ENCODE peak calls at places on chromosomes 4 and X, in ten cellular contexts. One of them, this sample, is unnamed.

GRCh38 chrX:101348452-101349222 is at the start of gene TIMM8A:
- DNase-seq in K562: peak
- DNase-seq in HepG2: peak
- DNase-seq in transverse colon: peak
- DNase-seq in upper lobe of left lung: peak
- DNase-seq in suprapubic skin: peak
- DNase-seq in GM12878: peak
- DNase-seq in sigmoid colon: peak
- DNase-seq in SK-N-SH: peak
- DNase-seq in H1: peak
- DNase-seq in this sample: peak

GRCh38 chrX:274904-275475 is 6.2 kb upstream of the PLCXD1 start:
- DNase-seq in H1: no peak
- DNase-seq in transverse colon: peak
- DNase-seq in upper lobe of left lung: no peak
- DNase-seq in SK-N-SH: no peak
- DNase-seq in HepG2: peak
- DNase-seq in K562: no peak
- DNase-seq in GM12878: no peak
- DNase-seq in suprapubic skin: no peak
- DNase-seq in sigmoid colon: no peak
- DNase-seq in this sample: peak

GRCh38 chr4:125904802-125905201 is 590.0 kb downstream of the FAT4 start:
- DNase-seq in H1: no peak
- DNase-seq in upper lobe of left lung: no peak
- DNase-seq in suprapubic skin: no peak
- DNase-seq in sigmoid colon: no peak
- DNase-seq in HepG2: no peak
- DNase-seq in SK-N-SH: no peak
- DNase-seq in GM12878: no peak
- DNase-seq in transverse colon: no peak
- DNase-seq in K562: no peak
- DNase-seq in this sample: no peak

GRCh38 chr4:38268837-38269236 is 308.6 kb downstream of the PTTG2 start:
- DNase-seq in suprapubic skin: no peak
- DNase-seq in K562: no peak
- DNase-seq in transverse colon: no peak
- DNase-seq in upper lobe of left lung: no peak
- DNase-seq in SK-N-SH: no peak
- DNase-seq in sigmoid colon: no peak
- DNase-seq in HepG2: no peak
- DNase-seq in H1: no peak
- DNase-seq in GM12878: no peak
- DNase-seq in this sample: no peak

GRCh38 chr4:183858011-183858615 is 47.0 kb upstream of the STOX2 start:
- DNase-seq in suprapubic skin: no peak
- DNase-seq in H1: no peak
- DNase-seq in transverse colon: no peak
- DNase-seq in HepG2: no peak
- DNase-seq in SK-N-SH: no peak
- DNase-seq in upper lobe of left lung: peak
- DNase-seq in K562: no peak
- DNase-seq in GM12878: no peak
- DNase-seq in sigmoid colon: no peak
- DNase-seq in this sample: no peak

GRCh38 chrX:150692296-150692695 is 900 bp upstream of the MTMR1 start:
- DNase-seq in suprapubic skin: no peak
- DNase-seq in SK-N-SH: peak
- DNase-seq in upper lobe of left lung: no peak
- DNase-seq in sigmoid colon: no peak
- DNase-seq in K562: no peak
- DNase-seq in H1: no peak
- DNase-seq in HepG2: no peak
- DNase-seq in GM12878: no peak
- DNase-seq in transverse colon: no peak
- DNase-seq in this sample: no peak

GRCh38 chr4:3657917-3658913 is 108.0 kb upstream of the ADRA2C start:
- DNase-seq in HepG2: no peak
- DNase-seq in suprapubic skin: no peak
- DNase-seq in sigmoid colon: no peak
- DNase-seq in GM12878: no peak
- DNase-seq in transverse colon: no peak
- DNase-seq in K562: no peak
- DNase-seq in SK-N-SH: peak
- DNase-seq in upper lobe of left lung: peak
- DNase-seq in H1: no peak
- DNase-seq in this sample: no peak

GRCh38 chrX:22340022-22340616 is 67.4 kb downstream of the CBLL2 start:
- DNase-seq in upper lobe of left lung: no peak
- DNase-seq in suprapubic skin: no peak
- DNase-seq in K562: no peak
- DNase-seq in GM12878: no peak
- DNase-seq in transverse colon: no peak
- DNase-seq in H1: no peak
- DNase-seq in sigmoid colon: no peak
- DNase-seq in HepG2: no peak
- DNase-seq in SK-N-SH: no peak
- DNase-seq in this sample: no peak

GRCh38 chrX:47637546-47638195 is 7.9 kb upstream of the CFP start:
- DNase-seq in K562: no peak
- DNase-seq in upper lobe of left lung: peak
- DNase-seq in HepG2: no peak
- DNase-seq in SK-N-SH: no peak
- DNase-seq in sigmoid colon: no peak
- DNase-seq in suprapubic skin: no peak
- DNase-seq in transverse colon: peak
- DNase-seq in H1: no peak
- DNase-seq in GM12878: no peak
- DNase-seq in this sample: peak

GRCh38 chr4:26709246-26709645 is 125.4 kb downstream of the TBC1D19 start:
- DNase-seq in sigmoid colon: no peak
- DNase-seq in K562: no peak
- DNase-seq in GM12878: no peak
- DNase-seq in upper lobe of left lung: no peak
- DNase-seq in transverse colon: no peak
- DNase-seq in SK-N-SH: no peak
- DNase-seq in HepG2: no peak
- DNase-seq in H1: no peak
- DNase-seq in suprapubic skin: no peak
- DNase-seq in this sample: no peak

GRCh38 chr4:45199736-45200135 is 473.4 kb upstream of the GNPDA2 start:
- DNase-seq in SK-N-SH: no peak
- DNase-seq in H1: no peak
- DNase-seq in K562: no peak
- DNase-seq in GM12878: no peak
- DNase-seq in HepG2: no peak
- DNase-seq in transverse colon: no peak
- DNase-seq in suprapubic skin: no peak
- DNase-seq in upper lobe of left lung: no peak
- DNase-seq in sigmoid colon: no peak
- DNase-seq in this sample: no peak

GRCh38 chr4:88526221-88526815 is 2.7 kb upstream of the PYURF start:
- DNase-seq in transverse colon: no peak
- DNase-seq in sigmoid colon: no peak
- DNase-seq in SK-N-SH: peak
- DNase-seq in suprapubic skin: no peak
- DNase-seq in HepG2: no peak
- DNase-seq in upper lobe of left lung: no peak
- DNase-seq in H1: no peak
- DNase-seq in K562: no peak
- DNase-seq in GM12878: no peak
- DNase-seq in this sample: no peak

GRCh38 chr4:121593760-121594159 is 103.0 kb downstream of the ANXA5 start:
- DNase-seq in upper lobe of left lung: no peak
- DNase-seq in HepG2: no peak
- DNase-seq in sigmoid colon: no peak
- DNase-seq in H1: no peak
- DNase-seq in suprapubic skin: no peak
- DNase-seq in SK-N-SH: no peak
- DNase-seq in GM12878: no peak
- DNase-seq in K562: no peak
- DNase-seq in transverse colon: no peak
- DNase-seq in this sample: no peak

GRCh38 chr4:153929651-153930050 is 140.8 kb upstream of the SFRP2 start:
- DNase-seq in H1: no peak
- DNase-seq in GM12878: no peak
- DNase-seq in transverse colon: no peak
- DNase-seq in upper lobe of left lung: no peak
- DNase-seq in sigmoid colon: no peak
- DNase-seq in K562: no peak
- DNase-seq in SK-N-SH: no peak
- DNase-seq in HepG2: no peak
- DNase-seq in suprapubic skin: no peak
- DNase-seq in this sample: no peak

GRCh38 chr4:108166441-108167315 is 2.1 kb downstream of the LEF1 start:
- DNase-seq in K562: peak
- DNase-seq in SK-N-SH: peak
- DNase-seq in suprapubic skin: no peak
- DNase-seq in transverse colon: peak
- DNase-seq in H1: no peak
- DNase-seq in HepG2: peak
- DNase-seq in upper lobe of left lung: peak
- DNase-seq in GM12878: no peak
- DNase-seq in sigmoid colon: no peak
- DNase-seq in this sample: peak

GRCh38 chr4:46123872-46124755 is at the start of gene GABRG1:
- DNase-seq in sigmoid colon: no peak
- DNase-seq in SK-N-SH: no peak
- DNase-seq in HepG2: no peak
- DNase-seq in upper lobe of left lung: no peak
- DNase-seq in suprapubic skin: no peak
- DNase-seq in GM12878: no peak
- DNase-seq in K562: peak
- DNase-seq in transverse colon: no peak
- DNase-seq in H1: peak
- DNase-seq in this sample: no peak

GRCh38 chr4:167541286-167541685 is 307.0 kb upstream of the SPOCK3 start:
- DNase-seq in transverse colon: no peak
- DNase-seq in H1: no peak
- DNase-seq in upper lobe of left lung: no peak
- DNase-seq in K562: no peak
- DNase-seq in GM12878: no peak
- DNase-seq in SK-N-SH: no peak
- DNase-seq in sigmoid colon: no peak
- DNase-seq in suprapubic skin: no peak
- DNase-seq in HepG2: no peak
- DNase-seq in this sample: no peak

GRCh38 chr4:147927377-147928137 is 195.7 kb downstream of the ARHGAP10 start:
- DNase-seq in GM12878: no peak
- DNase-seq in SK-N-SH: no peak
- DNase-seq in HepG2: no peak
- DNase-seq in K562: no peak
- DNase-seq in sigmoid colon: peak
- DNase-seq in transverse colon: no peak
- DNase-seq in H1: no peak
- DNase-seq in upper lobe of left lung: no peak
- DNase-seq in suprapubic skin: no peak
- DNase-seq in this sample: no peak
- TF ChIP-seq EP300 in GM12878: no peak
- TF ChIP-seq EP300 in SK-N-SH: no peak
- TF ChIP-seq EP300 in HepG2: no peak
- TF ChIP-seq EP300 in K562: no peak
- TF ChIP-seq EP300 in sigmoid colon: no peak
- TF ChIP-seq EP300 in transverse colon: no peak
- TF ChIP-seq EP300 in H1: no peak
- TF ChIP-seq EP300 in upper lobe of left lung: no peak
- TF ChIP-seq EP300 in suprapubic skin: no peak
- TF ChIP-seq EP300 in this sample: no peak

DNA sequence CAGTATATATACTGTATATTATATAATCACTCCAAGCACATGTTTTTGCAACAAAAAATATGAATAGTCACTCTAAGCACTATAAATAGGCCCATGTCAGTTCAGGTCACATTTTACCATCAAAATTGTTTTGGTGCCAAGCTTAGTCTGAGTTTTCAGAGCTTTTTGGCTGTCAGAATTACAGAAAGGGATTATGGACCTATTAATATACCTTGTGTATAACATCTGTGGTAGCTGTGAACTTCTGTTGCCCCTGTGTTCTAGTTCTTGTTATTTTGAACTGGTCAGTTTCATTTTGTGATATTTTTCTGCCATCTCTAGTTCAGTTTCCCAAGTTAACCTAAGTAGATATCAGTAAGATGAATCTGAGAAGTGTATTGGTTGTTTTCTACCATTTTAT is 22.9 kb downstream of the EXOC1 start:
- DNase-seq in suprapubic skin: no peak
- DNase-seq in H1: no peak
- DNase-seq in sigmoid colon: no peak
- DNase-seq in SK-N-SH: no peak
- DNase-seq in upper lobe of left lung: no peak
- DNase-seq in K562: no peak
- DNase-seq in HepG2: no peak
- DNase-seq in GM12878: no peak
- DNase-seq in transverse colon: no peak
- DNase-seq in this sample: no peak
- TF ChIP-seq POLR2AphosphoS5 in suprapubic skin: no peak
- TF ChIP-seq POLR2AphosphoS5 in H1: no peak
- TF ChIP-seq POLR2AphosphoS5 in sigmoid colon: no peak
- TF ChIP-seq POLR2AphosphoS5 in SK-N-SH: no peak
- TF ChIP-seq POLR2AphosphoS5 in upper lobe of left lung: no peak
- TF ChIP-seq POLR2AphosphoS5 in K562: no peak
- TF ChIP-seq POLR2AphosphoS5 in HepG2: no peak
- TF ChIP-seq POLR2AphosphoS5 in GM12878: no peak
- TF ChIP-seq POLR2AphosphoS5 in transverse colon: no peak
- TF ChIP-seq POLR2AphosphoS5 in this sample: no peak

DNA sequence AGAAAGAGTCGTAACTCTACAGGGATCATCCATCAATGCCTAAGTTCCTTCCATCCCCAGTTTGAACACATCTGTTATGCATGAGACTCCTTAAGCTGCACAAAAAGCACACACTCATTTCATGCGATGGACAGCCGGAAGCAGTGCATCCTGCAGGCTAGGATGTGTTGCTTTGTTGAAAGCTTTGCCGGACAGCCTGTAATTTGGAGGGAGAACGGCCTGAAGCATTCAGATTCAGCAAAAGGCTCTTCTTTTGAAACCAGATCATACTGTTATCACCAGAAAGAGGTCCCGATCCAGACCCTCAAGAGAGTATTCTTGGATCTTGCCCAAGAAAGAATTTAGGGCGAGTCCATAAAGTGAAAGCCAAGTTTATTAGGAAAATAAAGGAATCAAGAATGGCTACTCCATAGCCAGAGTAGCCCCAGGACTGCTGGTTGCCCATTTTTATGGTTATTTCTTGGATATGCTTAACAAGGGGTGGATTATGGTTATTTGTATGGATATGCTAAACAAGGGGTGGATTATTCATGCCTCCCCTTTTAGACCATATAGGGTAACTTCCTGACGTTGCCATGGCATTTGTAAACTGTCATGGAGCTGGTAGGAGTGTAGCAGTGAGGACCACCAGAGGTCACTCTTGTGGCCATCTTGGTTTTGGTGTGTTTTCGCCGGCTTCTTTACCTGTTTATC is 48.1 kb upstream of the DHRSX start:
- DNase-seq in SK-N-SH: no peak
- DNase-seq in upper lobe of left lung: no peak
- DNase-seq in GM12878: no peak
- DNase-seq in H1: no peak
- DNase-seq in suprapubic skin: no peak
- DNase-seq in K562: no peak
- DNase-seq in HepG2: no peak
- DNase-seq in sigmoid colon: no peak
- DNase-seq in transverse colon: no peak
- DNase-seq in this sample: no peak
- TF ChIP-seq CTCF in SK-N-SH: peak
- TF ChIP-seq CTCF in upper lobe of left lung: no peak
- TF ChIP-seq CTCF in GM12878: no peak
- TF ChIP-seq CTCF in H1: peak
- TF ChIP-seq CTCF in suprapubic skin: no peak
- TF ChIP-seq CTCF in K562: peak
- TF ChIP-seq CTCF in HepG2: peak
- TF ChIP-seq CTCF in sigmoid colon: no peak
- TF ChIP-seq CTCF in transverse colon: no peak
- TF ChIP-seq CTCF in this sample: no peak

GRCh38 chr4:185865901-185866328 is 53.9 kb upstream of the SORBS2 start:
- DNase-seq in HepG2: no peak
- DNase-seq in upper lobe of left lung: no peak
- DNase-seq in SK-N-SH: no peak
- DNase-seq in K562: no peak
- DNase-seq in GM12878: no peak
- DNase-seq in sigmoid colon: no peak
- DNase-seq in suprapubic skin: no peak
- DNase-seq in H1: no peak
- DNase-seq in transverse colon: peak
- DNase-seq in this sample: peak
- TF ChIP-seq EP300 in HepG2: no peak
- TF ChIP-seq EP300 in upper lobe of left lung: no peak
- TF ChIP-seq EP300 in SK-N-SH: no peak
- TF ChIP-seq EP300 in K562: no peak
- TF ChIP-seq EP300 in GM12878: no peak
- TF ChIP-seq EP300 in sigmoid colon: no peak
- TF ChIP-seq EP300 in suprapubic skin: no peak
- TF ChIP-seq EP300 in H1: no peak
- TF ChIP-seq EP300 in transverse colon: no peak
- TF ChIP-seq EP300 in this sample: no peak

This sample was measured in stomach.